ENCODE peak calls at places on chromosomes 2 and 18, in five cellular contexts. M is EH, K is progenitor cell of endocrine pancreas, T is hypothalamus, S is NCI-H226. G is an unnamed sample.

GRCh38 chr2:237774811-237775553 is 23.6 kb upstream of the RBM44 start:
- DNase-seq in M (peak), K (peak), T (no peak), S (no peak), G (peak)

GRCh38 chr2:158412206-158412605 is 44.3 kb downstream of the CCDC148 start:
- DNase-seq in M (peak), K (no peak), T (no peak), S (peak), G (no peak)

GRCh38 chr18:29154758-29155725 is 978.1 kb upstream of the CDH2 start:
- DNase-seq in M (peak), K (no peak), T (no peak), S (peak), G (no peak)

GRCh38 chr18:62939433-62939832 is 224.1 kb downstream of the PHLPP1 start:
- DNase-seq in M (no peak), K (no peak), T (no peak), S (no peak), G (no peak)

GRCh38 chr2:66867038-66867380 is 432.1 kb downstream of the MEIS1 start:
- DNase-seq in M (peak), K (no peak), T (no peak), S (no peak), G (no peak)

GRCh38 chr18:12282436-12283039 is 25.5 kb upstream of the TUBB6 start:
- DNase-seq in M (peak), K (no peak), T (no peak), S (peak), G (no peak)

GRCh38 chr2:240584486-240585031 is 2.0 kb upstream of the CAPN10 start:
- DNase-seq in M (peak), K (no peak), T (no peak), S (peak), G (peak)

GRCh38 chr2:71930073-71930681 is 217.5 kb downstream of the CYP26B1 start:
- DNase-seq in M (peak), K (no peak), T (no peak), S (no peak), G (no peak)

GRCh38 chr2:67828066-67828465 is 234.7 kb downstream of the C1D start:
- DNase-seq in M (no peak), K (no peak), T (no peak), S (no peak), G (no peak)

GRCh38 chr2:158656492-158657190 is 138.5 kb upstream of the DAPL1 start:
- DNase-seq in M (no peak), K (no peak), T (no peak), S (no peak), G (no peak)

GRCh38 chr18:499351-500229 is 911 bp downstream of the COLEC12 start:
- DNase-seq in M (peak), K (no peak), T (no peak), S (peak), G (no peak)

GRCh38 chr2:58045580-58046334 is 849 bp upstream of the VRK2 start:
- DNase-seq in M (no peak), K (no peak), T (no peak), S (no peak), G (no peak)

GRCh38 chr18:50594931-50595330 is 35.0 kb downstream of the MAPK4 start:
- DNase-seq in M (no peak), K (no peak), T (no peak), S (peak), G (no peak)

GRCh38 chr2:70509565-70509964 is 44.1 kb downstream of the TGFA start:
- DNase-seq in M (peak), K (no peak), T (no peak), S (peak), G (no peak)

GRCh38 chr18:73564073-73564472 is 583.6 kb downstream of the FBXO15 start:
- DNase-seq in M (peak), K (no peak), T (no peak), S (peak), G (no peak)

GRCh38 chr2:213015387-213016165 is 135.8 kb downstream of the IKZF2 start:
- DNase-seq in M (no peak), K (no peak), T (no peak), S (no peak), G (no peak)

GRCh38 chr2:118810766-118811165 is 36.7 kb downstream of the EN1 start:
- DNase-seq in M (no peak), K (no peak), T (no peak), S (no peak), G (no peak)

GRCh38 chr2:217956895-217957457 is 45.8 kb downstream of the TNS1 start:
- DNase-seq in M (peak), K (no peak), T (no peak), S (no peak), G (no peak)

GRCh38 chr2:72292433-72292832 is 144.8 kb upstream of the CYP26B1 start:
- DNase-seq in M (no peak), K (no peak), T (no peak), S (peak), G (no peak)

GRCh38 chr2:12006841-12007240 is 260.4 kb downstream of the LPIN1 start:
- DNase-seq in M (peak), K (peak), T (no peak), S (peak), G (no peak)

GRCh38 chr2:27262379-27263286 is at the start of gene SLC30A3:
- DNase-seq in M (peak), K (peak), T (no peak), S (peak), G (peak)

GRCh38 chr18:37270046-37270665 is 295.4 kb downstream of the CELF4 start:
- DNase-seq in M (peak), K (peak), T (no peak), S (peak), G (no peak)

GRCh38 chr2:240568678-240569522 is 616 bp downstream of the RNPEPL1 start:
- DNase-seq in M (peak), K (peak), T (peak), S (peak), G (peak)

GRCh38 chr2:40741532-40741931 is 289.6 kb upstream of the SLC8A1 start:
- DNase-seq in M (peak), K (no peak), T (no peak), S (peak), G (no peak)

GRCh38 chr2:230901006-230901405 is 24.0 kb downstream of the GPR55 start:
- DNase-seq in M (no peak), K (no peak), T (no peak), S (no peak), G (no peak)

GRCh38 chr2:95297639-95298395 is 670 bp downstream of the KCNIP3 start:
- DNase-seq in M (no peak), K (no peak), T (peak), S (no peak), G (no peak)

GRCh38 chr2:10717630-10718029 is 3.8 kb upstream of the ATP6V1C2 start:
- DNase-seq in M (peak), K (no peak), T (no peak), S (peak), G (no peak)

GRCh38 chr18:70333757-70334156 is 44.9 kb downstream of the SOCS6 start:
- DNase-seq in M (peak), K (no peak), T (no peak), S (peak), G (no peak)

GRCh38 chr2:215620528-215620927 is 184.7 kb upstream of the FN1 start:
- DNase-seq in M (no peak), K (no peak), T (no peak), S (no peak), G (no peak)

GRCh38 chr18:23793985-23794867 is 105.0 kb downstream of the LAMA3 start:
- DNase-seq in M (no peak), K (no peak), T (no peak), S (no peak), G (no peak)